ENCODE peak calls at places on chromosomes 13 and 19, in four cellular contexts. One of them, this sample, is unnamed.

GRCh38 chr19:34128558-34129250 is 43.6 kb upstream of the LSM14A start:
- DNase-seq in uterus: no peak
- DNase-seq in dorsolateral prefrontal cortex: no peak
- DNase-seq in CD4-positive, alpha-beta T cell: no peak
- DNase-seq in this sample: no peak

GRCh38 chr13:98405107-98405571 is 171.8 kb downstream of the STK24 start:
- DNase-seq in uterus: no peak
- DNase-seq in dorsolateral prefrontal cortex: peak; percentile 66
- DNase-seq in CD4-positive, alpha-beta T cell: no peak
- DNase-seq in this sample: no peak

GRCh38 chr13:57933606-57934005 is 302.1 kb downstream of the PCDH17 start:
- DNase-seq in uterus: no peak
- DNase-seq in dorsolateral prefrontal cortex: no peak
- DNase-seq in CD4-positive, alpha-beta T cell: no peak
- DNase-seq in this sample: no peak

GRCh38 chr19:45767410-45767880 is 1.6 kb downstream of the SIX5 start:
- DNase-seq in uterus: peak; percentile 88
- DNase-seq in dorsolateral prefrontal cortex: no peak
- DNase-seq in CD4-positive, alpha-beta T cell: no peak
- DNase-seq in this sample: no peak

GRCh38 chr19:46717034-46717715 is at the start of gene PRKD2:
- DNase-seq in uterus: peak; percentile 91
- DNase-seq in dorsolateral prefrontal cortex: peak; percentile 76
- DNase-seq in CD4-positive, alpha-beta T cell: peak; percentile 78
- DNase-seq in this sample: peak; percentile 97

GRCh38 chr19:40603071-40603718 is 2.0 kb downstream of the LTBP4 start:
- DNase-seq in uterus: no peak
- DNase-seq in dorsolateral prefrontal cortex: no peak
- DNase-seq in CD4-positive, alpha-beta T cell: no peak
- DNase-seq in this sample: no peak

GRCh38 chr19:38506375-38506722 is 72.9 kb downstream of the RYR1 start:
- DNase-seq in uterus: no peak
- DNase-seq in dorsolateral prefrontal cortex: no peak
- DNase-seq in CD4-positive, alpha-beta T cell: no peak
- DNase-seq in this sample: no peak

GRCh38 chr19:10566658-10567410 is 1.0 kb upstream of the KRI1 start:
- DNase-seq in uterus: no peak
- DNase-seq in dorsolateral prefrontal cortex: no peak
- DNase-seq in CD4-positive, alpha-beta T cell: no peak
- DNase-seq in this sample: peak; percentile 73

GRCh38 chr19:31391518-31391917 is 42.3 kb upstream of the TSHZ3 start:
- DNase-seq in uterus: no peak
- DNase-seq in dorsolateral prefrontal cortex: no peak
- DNase-seq in CD4-positive, alpha-beta T cell: no peak
- DNase-seq in this sample: no peak

GRCh38 chr13:25683662-25684370 is 312.0 kb downstream of the ATP8A2 start:
- DNase-seq in uterus: no peak
- DNase-seq in dorsolateral prefrontal cortex: no peak
- DNase-seq in CD4-positive, alpha-beta T cell: no peak
- DNase-seq in this sample: no peak

GRCh38 chr19:51194527-51195315 is 30.2 kb upstream of the CD33 start:
- DNase-seq in uterus: no peak
- DNase-seq in dorsolateral prefrontal cortex: no peak
- DNase-seq in CD4-positive, alpha-beta T cell: no peak
- DNase-seq in this sample: no peak

GRCh38 chr19:3075605-3076431 is 13.5 kb upstream of the TLE5 start:
- DNase-seq in uterus: no peak
- DNase-seq in dorsolateral prefrontal cortex: no peak
- DNase-seq in CD4-positive, alpha-beta T cell: peak; percentile 61
- DNase-seq in this sample: peak; percentile 89

GRCh38 chr13:76148926-76149325 is 512.8 kb downstream of the LMO7 start:
- DNase-seq in uterus: no peak
- DNase-seq in dorsolateral prefrontal cortex: no peak
- DNase-seq in CD4-positive, alpha-beta T cell: no peak
- DNase-seq in this sample: no peak

GRCh38 chr13:112873851-112874750 is 94.9 kb upstream of the MCF2L start:
- DNase-seq in uterus: peak; percentile 78
- DNase-seq in dorsolateral prefrontal cortex: peak; percentile 73
- DNase-seq in CD4-positive, alpha-beta T cell: peak; percentile 28
- DNase-seq in this sample: peak; percentile 92

GRCh38 chr13:59103004-59103768 is 1060.5 kb downstream of the DIAPH3 start:
- DNase-seq in uterus: no peak
- DNase-seq in dorsolateral prefrontal cortex: no peak
- DNase-seq in CD4-positive, alpha-beta T cell: no peak
- DNase-seq in this sample: no peak

GRCh38 chr13:74274946-74275345 is 140.7 kb upstream of the KLF12 start:
- DNase-seq in uterus: no peak
- DNase-seq in dorsolateral prefrontal cortex: no peak
- DNase-seq in CD4-positive, alpha-beta T cell: no peak
- DNase-seq in this sample: no peak

GRCh38 chr19:4803736-4804695 is 12.5 kb downstream of the FEM1A start:
- DNase-seq in uterus: no peak
- DNase-seq in dorsolateral prefrontal cortex: peak; percentile 52
- DNase-seq in CD4-positive, alpha-beta T cell: peak; percentile 59
- DNase-seq in this sample: peak; percentile 84
- TF ChIP-seq CTCF in uterus: peak; percentile 70
- TF ChIP-seq CTCF in dorsolateral prefrontal cortex: peak; percentile 65
- TF ChIP-seq CTCF in CD4-positive, alpha-beta T cell: peak; percentile 84
- TF ChIP-seq CTCF in this sample: peak; percentile 91

DNA sequence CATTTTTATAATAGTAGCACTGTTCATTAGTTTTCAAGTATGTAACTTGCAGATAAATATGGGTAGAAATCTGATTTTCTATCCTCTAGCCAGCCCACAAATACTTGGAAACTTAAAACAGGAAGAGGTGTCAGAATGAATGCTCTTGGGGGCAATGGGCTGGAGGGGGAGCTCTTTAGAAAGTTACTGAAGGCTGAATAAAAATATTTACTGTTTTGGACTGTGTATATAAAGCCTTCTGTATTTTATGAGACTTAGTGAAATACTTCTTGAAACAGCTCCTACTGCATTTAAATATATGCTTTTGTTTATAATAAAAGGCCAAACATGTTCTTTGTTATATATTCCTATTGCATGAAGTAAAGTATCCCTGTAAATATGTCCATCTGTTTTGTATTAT is 138.8 kb downstream of the RGCC start:
- DNase-seq in uterus: no peak
- DNase-seq in dorsolateral prefrontal cortex: no peak
- DNase-seq in CD4-positive, alpha-beta T cell: no peak
- DNase-seq in this sample: no peak
- TF ChIP-seq CTCF in uterus: no peak
- TF ChIP-seq CTCF in dorsolateral prefrontal cortex: no peak
- TF ChIP-seq CTCF in CD4-positive, alpha-beta T cell: no peak
- TF ChIP-seq CTCF in this sample: no peak

DNA sequence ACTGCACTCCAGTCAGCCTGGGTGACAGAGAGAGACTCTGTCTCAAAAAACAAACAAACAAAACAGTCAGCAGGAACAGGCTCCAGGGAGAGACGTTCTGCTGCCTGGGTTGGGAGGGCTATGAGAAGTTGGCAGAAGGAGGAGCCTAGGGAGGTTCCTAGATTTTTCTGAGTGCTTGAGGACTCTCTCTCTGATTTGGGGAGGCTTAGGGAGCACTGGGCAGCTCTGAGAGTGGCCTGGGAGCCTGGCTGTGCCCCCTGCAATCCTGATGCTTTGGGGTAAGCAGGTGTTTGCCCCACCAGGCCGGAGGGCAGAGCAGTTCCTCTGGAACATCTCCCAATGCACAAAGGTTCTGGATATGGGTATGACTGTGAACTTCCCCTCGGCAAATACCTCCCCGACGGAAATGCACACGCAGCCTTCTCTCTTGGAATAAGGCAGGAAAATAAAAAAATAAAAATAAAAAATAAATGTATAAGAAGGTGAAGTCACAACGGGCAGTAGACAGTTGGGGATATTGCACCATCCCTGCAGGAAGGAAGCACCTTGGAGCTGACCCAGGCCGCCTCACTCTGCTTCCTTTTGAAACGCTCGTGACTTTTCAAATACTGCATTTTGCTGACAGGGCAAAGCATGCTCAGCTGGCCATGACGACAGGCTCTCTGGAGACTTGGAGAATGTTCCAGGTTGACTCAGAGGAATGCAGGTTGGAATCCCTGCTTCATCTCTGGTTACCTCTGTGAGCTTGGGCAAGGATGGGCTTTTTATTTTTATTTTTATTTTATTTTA is 26.5 kb upstream of the HOMER3 start:
- DNase-seq in uterus: peak; percentile 66
- DNase-seq in dorsolateral prefrontal cortex: peak; percentile 33
- DNase-seq in CD4-positive, alpha-beta T cell: no peak
- DNase-seq in this sample: no peak
- TF ChIP-seq CTCF in uterus: no peak
- TF ChIP-seq CTCF in dorsolateral prefrontal cortex: no peak
- TF ChIP-seq CTCF in CD4-positive, alpha-beta T cell: no peak
- TF ChIP-seq CTCF in this sample: no peak

GRCh38 chr19:28823338-28823961 is 389.5 kb downstream of the UQCRFS1 start:
- DNase-seq in uterus: no peak
- DNase-seq in dorsolateral prefrontal cortex: no peak
- DNase-seq in CD4-positive, alpha-beta T cell: no peak
- DNase-seq in this sample: no peak

GRCh38 chr19:28815257-28815656 is 397.7 kb downstream of the UQCRFS1 start:
- DNase-seq in uterus: no peak
- DNase-seq in dorsolateral prefrontal cortex: no peak
- DNase-seq in CD4-positive, alpha-beta T cell: no peak
- DNase-seq in this sample: no peak

DNA sequence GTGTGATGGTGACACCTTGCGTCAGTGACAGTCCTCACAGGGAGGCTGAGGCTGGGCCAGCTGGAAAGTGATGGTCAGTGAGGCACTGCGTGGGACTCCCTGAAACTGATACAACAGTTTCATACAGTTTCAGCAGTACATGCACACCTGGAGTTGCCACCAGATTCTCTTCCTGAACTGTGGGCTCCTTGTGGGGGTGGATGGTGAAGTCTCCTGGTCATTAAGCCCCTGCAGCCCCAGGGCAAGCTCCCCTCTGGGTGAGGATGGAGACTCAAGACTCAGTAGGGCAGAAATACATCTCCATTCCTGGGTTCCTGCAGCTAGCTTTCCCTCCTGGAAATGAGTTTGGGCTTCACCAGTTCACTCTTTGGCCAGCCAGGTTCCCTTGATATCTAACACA is 392.7 kb downstream of the UQCRFS1 start:
- DNase-seq in uterus: no peak
- DNase-seq in dorsolateral prefrontal cortex: no peak
- DNase-seq in CD4-positive, alpha-beta T cell: no peak
- DNase-seq in this sample: no peak
- TF ChIP-seq CTCF in uterus: no peak
- TF ChIP-seq CTCF in dorsolateral prefrontal cortex: no peak
- TF ChIP-seq CTCF in CD4-positive, alpha-beta T cell: no peak
- TF ChIP-seq CTCF in this sample: no peak

DNA sequence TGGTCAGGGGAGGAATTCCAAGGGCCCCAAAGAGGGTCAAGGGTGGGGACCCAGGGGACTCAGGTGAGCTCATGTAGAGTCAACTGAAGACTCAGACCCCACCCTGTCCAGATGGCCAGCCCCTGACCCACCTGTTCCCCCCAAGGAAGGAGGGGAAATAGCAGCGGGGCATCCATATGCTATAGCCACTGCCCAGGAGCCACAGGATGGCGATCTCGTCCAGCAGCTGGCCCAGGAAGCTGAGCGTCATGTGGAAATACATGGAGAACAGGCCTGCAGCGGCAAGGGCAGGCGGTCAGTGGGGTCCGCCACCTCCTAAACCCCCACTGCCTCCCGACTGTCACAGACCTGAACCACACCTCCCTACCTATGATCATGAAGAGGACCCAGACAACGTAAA is 21.4 kb downstream of the ACER1 start:
- DNase-seq in uterus: no peak
- DNase-seq in dorsolateral prefrontal cortex: no peak
- DNase-seq in CD4-positive, alpha-beta T cell: no peak
- DNase-seq in this sample: no peak
- TF ChIP-seq CTCF in uterus: no peak
- TF ChIP-seq CTCF in dorsolateral prefrontal cortex: no peak
- TF ChIP-seq CTCF in CD4-positive, alpha-beta T cell: no peak
- TF ChIP-seq CTCF in this sample: no peak